ENCODE peak calls at places on chromosome 9, in four cellular contexts. One of them, this sample, is unnamed.

GRCh38 chr9:38243993-38244392 is 148.5 kb upstream of the ALDH1B1 start:
- DNase-seq in anterior cingulate cortex: no peak
- DNase-seq in fibroblast of lung: no peak
- DNase-seq in cardiac fibroblast: no peak
- DNase-seq in this sample: no peak

GRCh38 chr9:97980918-97981827 is 2.0 kb upstream of the ANP32B start:
- DNase-seq in anterior cingulate cortex: peak
- DNase-seq in fibroblast of lung: no peak
- DNase-seq in cardiac fibroblast: no peak
- DNase-seq in this sample: no peak

GRCh38 chr9:68637020-68637419 is 68.0 kb upstream of the PIP5K1B start:
- DNase-seq in anterior cingulate cortex: no peak
- DNase-seq in fibroblast of lung: no peak
- DNase-seq in cardiac fibroblast: no peak
- DNase-seq in this sample: no peak

GRCh38 chr9:89278551-89278950 is 32.4 kb upstream of the CKS2 start:
- DNase-seq in anterior cingulate cortex: no peak
- DNase-seq in fibroblast of lung: no peak
- DNase-seq in cardiac fibroblast: peak
- DNase-seq in this sample: no peak

GRCh38 chr9:14314929-14315753 is 1.2 kb upstream of the NFIB start:
- DNase-seq in anterior cingulate cortex: peak
- DNase-seq in fibroblast of lung: peak
- DNase-seq in cardiac fibroblast: peak
- DNase-seq in this sample: peak

GRCh38 chr9:93826209-93826608 is 128.9 kb downstream of the BARX1 start:
- DNase-seq in anterior cingulate cortex: no peak
- DNase-seq in fibroblast of lung: no peak
- DNase-seq in cardiac fibroblast: no peak
- DNase-seq in this sample: no peak

GRCh38 chr9:108316633-108317032 is 539.2 kb downstream of the ACTL7B start:
- DNase-seq in anterior cingulate cortex: no peak
- DNase-seq in fibroblast of lung: no peak
- DNase-seq in cardiac fibroblast: no peak
- DNase-seq in this sample: no peak

GRCh38 chr9:137298983-137299521 is 3.0 kb downstream of the NRARP start:
- DNase-seq in anterior cingulate cortex: no peak
- DNase-seq in fibroblast of lung: no peak
- DNase-seq in cardiac fibroblast: no peak
- DNase-seq in this sample: no peak

GRCh38 chr9:35616681-35617459 is 1.3 kb downstream of the CD72 start:
- DNase-seq in anterior cingulate cortex: no peak
- DNase-seq in fibroblast of lung: peak
- DNase-seq in cardiac fibroblast: peak
- DNase-seq in this sample: no peak

GRCh38 chr9:105662184-105663104 is at the start of gene TAL2:
- DNase-seq in anterior cingulate cortex: no peak
- DNase-seq in fibroblast of lung: no peak
- DNase-seq in cardiac fibroblast: no peak
- DNase-seq in this sample: no peak

GRCh38 chr9:137301086-137301947 is 754 bp downstream of the NRARP start:
- DNase-seq in anterior cingulate cortex: no peak
- DNase-seq in fibroblast of lung: peak
- DNase-seq in cardiac fibroblast: peak
- DNase-seq in this sample: no peak

GRCh38 chr9:96253059-96253696 is 48.8 kb downstream of the HSD17B3 start:
- DNase-seq in anterior cingulate cortex: no peak
- DNase-seq in fibroblast of lung: no peak
- DNase-seq in cardiac fibroblast: no peak
- DNase-seq in this sample: no peak

GRCh38 chr9:73349476-73349875 is 197.8 kb downstream of the ANXA1 start:
- DNase-seq in anterior cingulate cortex: no peak
- DNase-seq in fibroblast of lung: no peak
- DNase-seq in cardiac fibroblast: no peak
- DNase-seq in this sample: no peak

GRCh38 chr9:29063031-29063430 is 1489.8 kb upstream of the C9orf72 start:
- DNase-seq in anterior cingulate cortex: no peak
- DNase-seq in fibroblast of lung: no peak
- DNase-seq in cardiac fibroblast: no peak
- DNase-seq in this sample: no peak

GRCh38 chr9:33230756-33231691 is 8.9 kb upstream of the SPINK4 start:
- DNase-seq in anterior cingulate cortex: no peak
- DNase-seq in fibroblast of lung: peak
- DNase-seq in cardiac fibroblast: no peak
- DNase-seq in this sample: no peak

GRCh38 chr9:107597743-107598217 is 108.2 kb upstream of the KLF4 start:
- DNase-seq in anterior cingulate cortex: no peak
- DNase-seq in fibroblast of lung: no peak
- DNase-seq in cardiac fibroblast: no peak
- DNase-seq in this sample: no peak

GRCh38 chr9:28396058-28396457 is 822.8 kb upstream of the C9orf72 start:
- DNase-seq in anterior cingulate cortex: no peak
- DNase-seq in fibroblast of lung: no peak
- DNase-seq in cardiac fibroblast: no peak
- DNase-seq in this sample: no peak

GRCh38 chr9:26756881-26757280 is 135.7 kb downstream of the CAAP1 start:
- DNase-seq in anterior cingulate cortex: peak
- DNase-seq in fibroblast of lung: no peak
- DNase-seq in cardiac fibroblast: no peak
- DNase-seq in this sample: no peak

GRCh38 chr9:113587471-113588031 is 124.0 kb downstream of the RGS3 start:
- DNase-seq in anterior cingulate cortex: no peak
- DNase-seq in fibroblast of lung: peak
- DNase-seq in cardiac fibroblast: peak
- DNase-seq in this sample: no peak

GRCh38 chr9:97502984-97503861 is 1.8 kb downstream of the TMOD1 start:
- DNase-seq in anterior cingulate cortex: no peak
- DNase-seq in fibroblast of lung: no peak
- DNase-seq in cardiac fibroblast: no peak
- DNase-seq in this sample: no peak

GRCh38 chr9:88387733-88388202 is 476 bp upstream of the SPIN1 start:
- DNase-seq in anterior cingulate cortex: peak
- DNase-seq in fibroblast of lung: peak
- DNase-seq in cardiac fibroblast: peak
- DNase-seq in this sample: no peak

GRCh38 chr9:132809677-132810076 is 68.4 kb downstream of the AK8 start:
- DNase-seq in anterior cingulate cortex: no peak
- DNase-seq in fibroblast of lung: no peak
- DNase-seq in cardiac fibroblast: no peak
- DNase-seq in this sample: no peak

GRCh38 chr9:134966270-134966669 is 48.6 kb upstream of the FCN1 start:
- DNase-seq in anterior cingulate cortex: no peak
- DNase-seq in fibroblast of lung: no peak
- DNase-seq in cardiac fibroblast: no peak
- DNase-seq in this sample: no peak

GRCh38 chr9:105299190-105299854 is 54.9 kb downstream of the SLC44A1 start:
- DNase-seq in anterior cingulate cortex: peak
- DNase-seq in fibroblast of lung: peak
- DNase-seq in cardiac fibroblast: peak
- DNase-seq in this sample: peak

GRCh38 chr9:126986506-126986951 is 71.9 kb downstream of the RALGPS1 start:
- DNase-seq in anterior cingulate cortex: no peak
- DNase-seq in fibroblast of lung: no peak
- DNase-seq in cardiac fibroblast: peak
- DNase-seq in this sample: no peak

GRCh38 chr9:4832786-4833579 is 40.2 kb downstream of the RCL1 start:
- DNase-seq in anterior cingulate cortex: no peak
- DNase-seq in fibroblast of lung: peak
- DNase-seq in cardiac fibroblast: peak
- DNase-seq in this sample: peak

GRCh38 chr9:126661521-126662251 is 48.0 kb downstream of the LMX1B start:
- DNase-seq in anterior cingulate cortex: no peak
- DNase-seq in fibroblast of lung: peak
- DNase-seq in cardiac fibroblast: peak
- DNase-seq in this sample: no peak

GRCh38 chr9:69065660-69066059 is 30.1 kb downstream of the FXN start:
- DNase-seq in anterior cingulate cortex: no peak
- DNase-seq in fibroblast of lung: no peak
- DNase-seq in cardiac fibroblast: no peak
- DNase-seq in this sample: no peak

GRCh38 chr9:91907387-91908292 is 42.4 kb downstream of the ROR2 start:
- DNase-seq in anterior cingulate cortex: no peak
- DNase-seq in fibroblast of lung: peak
- DNase-seq in cardiac fibroblast: no peak
- DNase-seq in this sample: no peak

GRCh38 chr9:89808076-89808701 is 203.4 kb downstream of the GADD45G start:
- DNase-seq in anterior cingulate cortex: no peak
- DNase-seq in fibroblast of lung: peak
- DNase-seq in cardiac fibroblast: no peak
- DNase-seq in this sample: no peak

GRCh38 chr9:107760469-107761242 is 271.1 kb upstream of the KLF4 start:
- DNase-seq in anterior cingulate cortex: no peak
- DNase-seq in fibroblast of lung: no peak
- DNase-seq in cardiac fibroblast: no peak
- DNase-seq in this sample: no peak

GRCh38 chr9:35350827-35351549 is 138.9 kb upstream of the RUSC2 start:
- DNase-seq in anterior cingulate cortex: no peak
- DNase-seq in fibroblast of lung: peak
- DNase-seq in cardiac fibroblast: peak
- DNase-seq in this sample: peak

GRCh38 chr9:135664801-135665794 is 2.0 kb downstream of the LCN9 start:
- DNase-seq in anterior cingulate cortex: no peak
- DNase-seq in fibroblast of lung: no peak
- DNase-seq in cardiac fibroblast: no peak
- DNase-seq in this sample: no peak

This sample was measured in astrocyte of the cerebellum.